ENCODE peak calls at places on chromosomes 6 and 20, in ten cellular contexts. S, P, R, U, V, J, N, D, Z and H are unnamed samples.

GRCh38 chr20:32907886-32908285 is 49.2 kb downstream of the EFCAB8 start:
- DNase-seq in S (no peak), P (no peak), R (no peak), U (no peak), V (no peak), J (no peak), N (no peak), D (no peak), Z (no peak), H (no peak)

GRCh38 chr20:41234546-41234945 is 83.0 kb downstream of the ZHX3 start:
- DNase-seq in S (no peak), P (peak), R (no peak), U (no peak), V (no peak), J (peak), N (no peak), D (no peak), Z (no peak), H (no peak)

GRCh38 chr6:139161817-139162284 is 27.0 kb downstream of the HECA start:
- DNase-seq in S (no peak), P (no peak), R (no peak), U (no peak), V (no peak), J (no peak), N (peak), D (peak), Z (no peak), H (no peak)

GRCh38 chr6:90162648-90163409 is 133.8 kb downstream of the BACH2 start:
- DNase-seq in S (no peak), P (no peak), R (no peak), U (no peak), V (no peak), J (no peak), N (no peak), D (no peak), Z (no peak), H (no peak)

GRCh38 chr6:134534708-134535149 is 216.8 kb upstream of the SGK1 start:
- DNase-seq in S (no peak), P (no peak), R (no peak), U (no peak), V (no peak), J (peak), N (peak), D (no peak), Z (no peak), H (no peak)

GRCh38 chr20:58882704-58883089 is 30.2 kb downstream of the GNAS start:
- DNase-seq in S (no peak), P (no peak), R (no peak), U (no peak), V (no peak), J (no peak), N (no peak), D (no peak), Z (no peak), H (no peak)

GRCh38 chr20:44228465-44229258 is 18.1 kb upstream of the OSER1 start:
- DNase-seq in S (no peak), P (no peak), R (no peak), U (no peak), V (no peak), J (no peak), N (no peak), D (no peak), Z (no peak), H (no peak)

GRCh38 chr6:170221052-170221752 is 69.7 kb downstream of the DLL1 start:
- DNase-seq in S (no peak), P (no peak), R (no peak), U (no peak), V (no peak), J (no peak), N (no peak), D (no peak), Z (no peak), H (no peak)

GRCh38 chr6:3960754-3961361 is 111.7 kb downstream of the FAM50B start:
- DNase-seq in S (no peak), P (no peak), R (no peak), U (no peak), V (no peak), J (no peak), N (peak), D (no peak), Z (no peak), H (no peak)

GRCh38 chr6:139881251-139881650 is 506.8 kb upstream of the CITED2 start:
- DNase-seq in S (no peak), P (no peak), R (no peak), U (peak), V (no peak), J (no peak), N (no peak), D (no peak), Z (no peak), H (no peak)

GRCh38 chr6:138240476-138241245 is 22.4 kb upstream of the PBOV1 start:
- DNase-seq in S (no peak), P (no peak), R (no peak), U (no peak), V (no peak), J (peak), N (no peak), D (no peak), Z (no peak), H (no peak)

GRCh38 chr6:139711714-139712585 is 337.5 kb upstream of the CITED2 start:
- DNase-seq in S (no peak), P (no peak), R (no peak), U (no peak), V (no peak), J (peak), N (peak), D (no peak), Z (no peak), H (no peak)

GRCh38 chr6:142824491-142824890 is 120.5 kb downstream of the HIVEP2 start:
- DNase-seq in S (no peak), P (no peak), R (no peak), U (no peak), V (no peak), J (no peak), N (no peak), D (no peak), Z (no peak), H (no peak)

GRCh38 chr6:147053311-147053921 is 150.8 kb upstream of the STXBP5 start:
- DNase-seq in S (no peak), P (no peak), R (no peak), U (no peak), V (no peak), J (no peak), N (no peak), D (no peak), Z (no peak), H (peak)

GRCh38 chr6:111585241-111585968 is 20.3 kb downstream of the TRAF3IP2 start:
- DNase-seq in S (no peak), P (no peak), R (no peak), U (no peak), V (no peak), J (no peak), N (no peak), D (no peak), Z (no peak), H (no peak)

GRCh38 chr6:42038163-42038562 is 12.2 kb upstream of the TAF8 start:
- DNase-seq in S (no peak), P (no peak), R (no peak), U (no peak), V (no peak), J (no peak), N (no peak), D (no peak), Z (no peak), H (no peak)

GRCh38 chr20:44051661-44052000 is 135.4 kb downstream of the JPH2 start:
- DNase-seq in S (no peak), P (no peak), R (no peak), U (no peak), V (no peak), J (no peak), N (no peak), D (no peak), Z (no peak), H (no peak)

GRCh38 chr20:62918137-62918536 is 8.2 kb downstream of the DIDO1 start:
- DNase-seq in S (no peak), P (no peak), R (no peak), U (no peak), V (no peak), J (no peak), N (no peak), D (no peak), Z (peak), H (no peak)

GRCh38 chr6:38371312-38371672 is 268.4 kb downstream of the BTBD9 start:
- DNase-seq in S (no peak), P (no peak), R (no peak), U (no peak), V (no peak), J (no peak), N (no peak), D (no peak), Z (no peak), H (no peak)

GRCh38 chr6:25726122-25726911 is 28.2 kb upstream of the SLC17A4 start:
- DNase-seq in S (no peak), P (no peak), R (no peak), U (no peak), V (no peak), J (no peak), N (no peak), D (no peak), Z (no peak), H (no peak)

GRCh38 chr6:125445054-125445453 is 143.3 kb upstream of the HDDC2 start:
- DNase-seq in S (peak), P (no peak), R (no peak), U (no peak), V (no peak), J (no peak), N (no peak), D (no peak), Z (no peak), H (no peak)

GRCh38 chr6:156563710-156564109 is 213.5 kb upstream of the ARID1B start:
- DNase-seq in S (no peak), P (no peak), R (no peak), U (peak), V (no peak), J (no peak), N (no peak), D (no peak), Z (peak), H (no peak)

GRCh38 chr20:33629533-33629932 is 32.6 kb upstream of the C20orf144 start:
- DNase-seq in S (no peak), P (no peak), R (no peak), U (no peak), V (no peak), J (no peak), N (no peak), D (no peak), Z (no peak), H (no peak)

GRCh38 chr6:127146935-127147334 is 28.5 kb downstream of the RSPO3 start:
- DNase-seq in S (no peak), P (no peak), R (no peak), U (no peak), V (peak), J (peak), N (peak), D (no peak), Z (no peak), H (no peak)

GRCh38 chr6:126628125-126628524 is 288.2 kb downstream of the CENPW start:
- DNase-seq in S (no peak), P (no peak), R (peak), U (no peak), V (no peak), J (no peak), N (no peak), D (no peak), Z (no peak), H (no peak)

GRCh38 chr6:33023536-33023935 is 14.1 kb upstream of the HLA-DOA start:
- DNase-seq in S (no peak), P (no peak), R (no peak), U (no peak), V (no peak), J (no peak), N (no peak), D (no peak), Z (no peak), H (no peak)

GRCh38 chr6:70706491-70707123 is 38.9 kb downstream of the SMAP1 start:
- DNase-seq in S (peak), P (no peak), R (peak), U (no peak), V (peak), J (peak), N (peak), D (peak), Z (peak), H (no peak)

GRCh38 chr6:122066200-122066599 is 333.3 kb upstream of the HSF2 start:
- DNase-seq in S (no peak), P (no peak), R (no peak), U (no peak), V (no peak), J (no peak), N (no peak), D (no peak), Z (no peak), H (no peak)

GRCh38 chr6:74939309-74939708 is 266.5 kb downstream of the COL12A1 start:
- DNase-seq in S (no peak), P (no peak), R (peak), U (no peak), V (no peak), J (peak), N (peak), D (no peak), Z (no peak), H (no peak)

GRCh38 chr6:129490551-129491245 is 219.3 kb downstream of the ARHGAP18 start:
- DNase-seq in S (no peak), P (no peak), R (peak), U (no peak), V (peak), J (peak), N (peak), D (peak), Z (no peak), H (no peak)

GRCh38 chr6:109740787-109741186 is 49.7 kb downstream of the FIG4 start:
- DNase-seq in S (no peak), P (no peak), R (no peak), U (no peak), V (no peak), J (no peak), N (no peak), D (no peak), Z (no peak), H (no peak)

GRCh38 chr20:43205699-43206098 is 16.0 kb upstream of the PTPRT start:
- DNase-seq in S (no peak), P (no peak), R (no peak), U (no peak), V (no peak), J (no peak), N (no peak), D (no peak), Z (no peak), H (no peak)

GRCh38 chr6:120354452-120355098 is 979.7 kb downstream of the TBC1D32 start:
- DNase-seq in S (no peak), P (no peak), R (no peak), U (no peak), V (no peak), J (peak), N (peak), D (no peak), Z (no peak), H (no peak)

GRCh38 chr20:24790746-24791283 is 158.3 kb upstream of the CST7 start:
- DNase-seq in S (no peak), P (no peak), R (no peak), U (no peak), V (no peak), J (no peak), N (no peak), D (no peak), Z (no peak), H (no peak)

GRCh38 chr6:149830731-149831379 is 33.3 kb downstream of the LRP11 start:
- DNase-seq in S (no peak), P (no peak), R (no peak), U (no peak), V (peak), J (peak), N (no peak), D (peak), Z (no peak), H (no peak)

GRCh38 chr6:16769131-16769985 is 8.1 kb upstream of the ATXN1 start:
- DNase-seq in S (no peak), P (no peak), R (peak), U (no peak), V (peak), J (peak), N (peak), D (no peak), Z (no peak), H (no peak)

GRCh38 chr6:158620963-158621693 is 23.4 kb downstream of the DYNLT1 start:
- DNase-seq in S (no peak), P (no peak), R (no peak), U (no peak), V (no peak), J (no peak), N (no peak), D (no peak), Z (no peak), H (no peak)